ENCODE peak calls at places on chromosomes 6 and 20, in eight cellular contexts. One of them, this sample, is unnamed.

GRCh38 chr20:22716824-22717351 is 132.5 kb upstream of the FOXA2 start:
- ATAC-seq in RWPE2: peak
- ATAC-seq in GM12878: no peak
- ATAC-seq in CD8-positive, alpha-beta T cell: no peak
- ATAC-seq in lung: peak
- ATAC-seq in heart right ventricle: no peak
- ATAC-seq in HCT116: no peak
- ATAC-seq in heart left ventricle: peak
- ATAC-seq in this sample: no peak

GRCh38 chr6:126361832-126362231 is 21.9 kb downstream of the CENPW start:
- ATAC-seq in RWPE2: no peak
- ATAC-seq in lung: no peak
- ATAC-seq in CD8-positive, alpha-beta T cell: no peak
- ATAC-seq in heart left ventricle: no peak
- ATAC-seq in GM12878: no peak
- ATAC-seq in HCT116: no peak
- ATAC-seq in heart right ventricle: no peak
- ATAC-seq in this sample: no peak

GRCh38 chr6:89999995-90000825 is 105.9 kb downstream of the GJA10 start:
- ATAC-seq in GM12878: no peak
- ATAC-seq in CD8-positive, alpha-beta T cell: no peak
- ATAC-seq in heart right ventricle: peak
- ATAC-seq in heart left ventricle: peak
- ATAC-seq in lung: peak
- ATAC-seq in HCT116: no peak
- ATAC-seq in RWPE2: peak
- ATAC-seq in this sample: peak

GRCh38 chr20:4434681-4435080 is 287.0 kb upstream of the PRND start:
- ATAC-seq in RWPE2: no peak
- ATAC-seq in GM12878: no peak
- ATAC-seq in heart left ventricle: no peak
- ATAC-seq in CD8-positive, alpha-beta T cell: no peak
- ATAC-seq in heart right ventricle: no peak
- ATAC-seq in HCT116: no peak
- ATAC-seq in lung: no peak
- ATAC-seq in this sample: no peak

GRCh38 chr20:52422574-52423463 is 231.2 kb upstream of the ZFP64 start:
- ATAC-seq in CD8-positive, alpha-beta T cell: no peak
- ATAC-seq in lung: no peak
- ATAC-seq in heart left ventricle: no peak
- ATAC-seq in heart right ventricle: no peak
- ATAC-seq in RWPE2: no peak
- ATAC-seq in HCT116: no peak
- ATAC-seq in GM12878: no peak
- ATAC-seq in this sample: no peak

GRCh38 chr6:34593741-34594140 is 37.6 kb upstream of the SPDEF start:
- ATAC-seq in heart left ventricle: no peak
- ATAC-seq in HCT116: no peak
- ATAC-seq in GM12878: no peak
- ATAC-seq in CD8-positive, alpha-beta T cell: no peak
- ATAC-seq in lung: no peak
- ATAC-seq in heart right ventricle: no peak
- ATAC-seq in RWPE2: no peak
- ATAC-seq in this sample: no peak

GRCh38 chr6:166554316-166554715 is 32.2 kb downstream of the RAMACL start:
- ATAC-seq in HCT116: no peak
- ATAC-seq in heart left ventricle: peak
- ATAC-seq in GM12878: no peak
- ATAC-seq in heart right ventricle: peak
- ATAC-seq in CD8-positive, alpha-beta T cell: no peak
- ATAC-seq in RWPE2: no peak
- ATAC-seq in lung: no peak
- ATAC-seq in this sample: no peak

GRCh38 chr20:25301357-25301920 is 53.6 kb downstream of the PYGB start:
- ATAC-seq in heart left ventricle: peak
- ATAC-seq in CD8-positive, alpha-beta T cell: no peak
- ATAC-seq in RWPE2: peak
- ATAC-seq in heart right ventricle: peak
- ATAC-seq in GM12878: no peak
- ATAC-seq in lung: no peak
- ATAC-seq in HCT116: no peak
- ATAC-seq in this sample: no peak

GRCh38 chr6:43990627-43991619 is 136.3 kb downstream of the MRPL14 start:
- ATAC-seq in CD8-positive, alpha-beta T cell: no peak
- ATAC-seq in heart left ventricle: peak
- ATAC-seq in lung: no peak
- ATAC-seq in heart right ventricle: peak
- ATAC-seq in RWPE2: no peak
- ATAC-seq in GM12878: no peak
- ATAC-seq in HCT116: no peak
- ATAC-seq in this sample: peak

GRCh38 chr6:29984992-29985391 is 42.7 kb downstream of the HLA-A start:
- ATAC-seq in HCT116: no peak
- ATAC-seq in lung: no peak
- ATAC-seq in GM12878: no peak
- ATAC-seq in heart right ventricle: no peak
- ATAC-seq in RWPE2: no peak
- ATAC-seq in heart left ventricle: no peak
- ATAC-seq in CD8-positive, alpha-beta T cell: no peak
- ATAC-seq in this sample: no peak
- TF ChIP-seq CTCF in HCT116: no peak
- TF ChIP-seq CTCF in lung: no peak
- TF ChIP-seq CTCF in GM12878: no peak
- TF ChIP-seq CTCF in heart right ventricle: no peak
- TF ChIP-seq CTCF in RWPE2: no peak
- TF ChIP-seq CTCF in heart left ventricle: no peak
- TF ChIP-seq CTCF in CD8-positive, alpha-beta T cell: no peak
- TF ChIP-seq CTCF in this sample: no peak

GRCh38 chr6:151914475-151914874 is 107.0 kb downstream of the ESR1 start:
- ATAC-seq in heart left ventricle: no peak
- ATAC-seq in GM12878: no peak
- ATAC-seq in RWPE2: no peak
- ATAC-seq in lung: no peak
- ATAC-seq in heart right ventricle: no peak
- ATAC-seq in HCT116: peak
- ATAC-seq in CD8-positive, alpha-beta T cell: no peak
- ATAC-seq in this sample: no peak
- H3K27ac ChIP-seq in heart left ventricle: no peak
- H3K27ac ChIP-seq in GM12878: no peak
- H3K27ac ChIP-seq in RWPE2: peak
- H3K27ac ChIP-seq in lung: no peak
- H3K27ac ChIP-seq in heart right ventricle: no peak
- H3K27ac ChIP-seq in HCT116: no peak
- H3K27ac ChIP-seq in CD8-positive, alpha-beta T cell: no peak
- H3K27ac ChIP-seq in this sample: no peak

GRCh38 chr6:108623995-108624394 is 63.3 kb downstream of the FOXO3 start:
- ATAC-seq in CD8-positive, alpha-beta T cell: no peak
- ATAC-seq in heart left ventricle: no peak
- ATAC-seq in lung: no peak
- ATAC-seq in heart right ventricle: no peak
- ATAC-seq in RWPE2: no peak
- ATAC-seq in GM12878: no peak
- ATAC-seq in HCT116: no peak
- ATAC-seq in this sample: no peak

GRCh38 chr6:108619431-108620197 is 58.9 kb downstream of the FOXO3 start:
- ATAC-seq in heart left ventricle: no peak
- ATAC-seq in CD8-positive, alpha-beta T cell: no peak
- ATAC-seq in GM12878: peak
- ATAC-seq in lung: no peak
- ATAC-seq in HCT116: no peak
- ATAC-seq in RWPE2: peak
- ATAC-seq in heart right ventricle: no peak
- ATAC-seq in this sample: no peak

GRCh38 chr6:108622601-108623335 is 62.1 kb downstream of the FOXO3 start:
- ATAC-seq in heart left ventricle: peak
- ATAC-seq in RWPE2: peak
- ATAC-seq in GM12878: no peak
- ATAC-seq in CD8-positive, alpha-beta T cell: no peak
- ATAC-seq in heart right ventricle: peak
- ATAC-seq in HCT116: no peak
- ATAC-seq in lung: peak
- ATAC-seq in this sample: peak

GRCh38 chr6:108618623-108619152 is 58.0 kb downstream of the FOXO3 start:
- ATAC-seq in RWPE2: no peak
- ATAC-seq in CD8-positive, alpha-beta T cell: no peak
- ATAC-seq in heart right ventricle: no peak
- ATAC-seq in lung: no peak
- ATAC-seq in heart left ventricle: no peak
- ATAC-seq in GM12878: peak
- ATAC-seq in HCT116: no peak
- ATAC-seq in this sample: no peak

DNA sequence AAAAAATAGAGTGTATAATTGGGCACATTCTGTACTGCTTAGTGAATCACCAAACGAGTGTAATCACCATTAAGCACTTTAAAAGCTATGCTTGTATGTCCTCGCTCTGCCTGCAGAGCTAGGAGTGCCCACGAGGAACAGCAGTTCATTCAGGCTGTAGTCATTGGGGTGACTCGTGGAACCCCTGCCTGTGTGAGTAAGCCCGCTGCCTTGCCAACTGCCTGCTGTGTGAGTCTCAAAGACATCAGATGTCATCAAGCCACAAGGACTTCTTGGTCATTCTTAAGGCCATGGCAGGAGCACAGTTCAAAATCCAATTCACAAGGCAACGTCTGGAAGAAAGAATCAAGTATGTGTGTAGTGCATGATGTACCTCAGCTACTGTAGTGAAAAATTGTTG is 60.4 kb downstream of the FOXO3 start:
- ATAC-seq in CD8-positive, alpha-beta T cell: no peak
- ATAC-seq in heart right ventricle: peak
- ATAC-seq in heart left ventricle: peak
- ATAC-seq in HCT116: peak
- ATAC-seq in RWPE2: peak
- ATAC-seq in GM12878: no peak
- ATAC-seq in lung: peak
- ATAC-seq in this sample: no peak
- TF ChIP-seq CTCF in CD8-positive, alpha-beta T cell: no peak
- TF ChIP-seq CTCF in heart right ventricle: no peak
- TF ChIP-seq CTCF in heart left ventricle: no peak
- TF ChIP-seq CTCF in HCT116: no peak
- TF ChIP-seq CTCF in RWPE2: no peak
- TF ChIP-seq CTCF in GM12878: no peak
- TF ChIP-seq CTCF in lung: no peak
- TF ChIP-seq CTCF in this sample: no peak

DNA sequence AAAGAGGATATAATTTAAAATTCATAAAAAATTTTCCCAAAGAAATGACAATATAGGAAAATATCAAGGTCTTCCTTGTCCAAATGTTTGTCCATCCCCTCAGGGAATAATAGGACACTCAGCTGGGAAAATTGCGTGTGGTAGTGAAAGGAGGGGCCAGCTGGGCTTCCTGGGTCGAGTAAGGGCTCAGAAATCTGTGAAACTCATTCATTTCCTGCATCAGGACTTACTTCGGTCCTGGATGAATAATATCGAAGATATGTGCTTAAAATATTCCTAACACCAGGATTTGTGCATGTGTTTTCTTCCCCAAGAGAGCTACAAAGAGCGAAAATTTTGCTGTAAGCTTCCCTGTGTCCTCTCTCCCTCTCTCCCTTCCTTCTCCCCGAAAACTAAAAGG is 118.2 kb upstream of the GJE1 start:
- ATAC-seq in GM12878: no peak
- ATAC-seq in heart right ventricle: no peak
- ATAC-seq in RWPE2: peak
- ATAC-seq in HCT116: peak
- ATAC-seq in CD8-positive, alpha-beta T cell: no peak
- ATAC-seq in heart left ventricle: no peak
- ATAC-seq in lung: no peak
- ATAC-seq in this sample: no peak
- H3K27ac ChIP-seq in GM12878: no peak
- H3K27ac ChIP-seq in heart right ventricle: no peak
- H3K27ac ChIP-seq in RWPE2: peak
- H3K27ac ChIP-seq in HCT116: peak
- H3K27ac ChIP-seq in CD8-positive, alpha-beta T cell: no peak
- H3K27ac ChIP-seq in heart left ventricle: no peak
- H3K27ac ChIP-seq in lung: no peak
- H3K27ac ChIP-seq in this sample: no peak

This sample was measured in gastroesophageal sphincter.